ENCODE peak calls at places on chromosomes 2 and 18, in eight cellular contexts. K, H, L, I, C, S, G and X are unnamed samples.

GRCh38 chr18:3029215-3029972 is 16.4 kb upstream of the LPIN2 start:
- DNase-seq in K (peak; percentile 67), H (no peak), L (peak; percentile 24), I (no peak), C (no peak), S (no peak), G (no peak), X (no peak)

GRCh38 chr2:11680181-11680900 is 10.3 kb upstream of the NTSR2 start:
- DNase-seq in K (peak; percentile 46), H (no peak), L (no peak), I (no peak), C (no peak), S (no peak), G (no peak), X (no peak)

GRCh38 chr2:41728757-41729338 is 319.0 kb upstream of the PKDCC start:
- DNase-seq in K (no peak), H (no peak), L (no peak), I (no peak), C (no peak), S (no peak), G (peak; percentile 57), X (no peak)

GRCh38 chr2:216633616-216634316 is 546 bp downstream of the IGFBP2 start:
- DNase-seq in K (no peak), H (no peak), L (peak; percentile 36), I (peak; percentile 25), C (no peak), S (no peak), G (no peak), X (no peak)

GRCh38 chr2:234488913-234489451 is 7.9 kb downstream of the ARL4C start:
- DNase-seq in K (no peak), H (no peak), L (no peak), I (no peak), C (peak; percentile 89), S (peak; percentile 79), G (no peak), X (no peak)

GRCh38 chr2:121492409-121492808 is 38.3 kb upstream of the RNU4ATAC start:
- DNase-seq in K (no peak), H (no peak), L (no peak), I (no peak), C (no peak), S (no peak), G (peak; percentile 71), X (no peak)

GRCh38 chr2:202037086-202037485 is 3.4 kb downstream of the FZD7 start:
- DNase-seq in K (no peak), H (no peak), L (peak; percentile 61), I (no peak), C (no peak), S (no peak), G (no peak), X (no peak)

GRCh38 chr2:70981866-70982810 is 3.7 kb downstream of the ANKRD53 start:
- DNase-seq in K (no peak), H (no peak), L (no peak), I (no peak), C (no peak), S (no peak), G (no peak), X (no peak)

GRCh38 chr2:44719564-44719963 is 221.9 kb upstream of the SIX3 start:
- DNase-seq in K (no peak), H (no peak), L (no peak), I (no peak), C (no peak), S (no peak), G (no peak), X (no peak)

GRCh38 chr2:3603536-3604206 is 8.8 kb downstream of the COLEC11 start:
- DNase-seq in K (no peak), H (no peak), L (no peak), I (no peak), C (no peak), S (no peak), G (no peak), X (no peak)

GRCh38 chr2:191351921-191352320 is 106.7 kb downstream of the MYO1B start:
- DNase-seq in K (no peak), H (no peak), L (peak; percentile 71), I (no peak), C (no peak), S (no peak), G (no peak), X (no peak)

GRCh38 chr18:50051288-50051687 is 143.7 kb downstream of the MYO5B start:
- DNase-seq in K (peak; percentile 33), H (no peak), L (no peak), I (peak; percentile 6), C (no peak), S (no peak), G (peak; percentile 38), X (no peak)

GRCh38 chr2:85604568-85605339 is 2.3 kb upstream of the TMEM150A start:
- DNase-seq in K (no peak), H (no peak), L (no peak), I (no peak), C (no peak), S (no peak), G (peak; percentile 42), X (no peak)

GRCh38 chr2:220935789-220936321 is 636.2 kb downstream of the EPHA4 start:
- DNase-seq in K (no peak), H (no peak), L (peak; percentile 16), I (no peak), C (peak; percentile 18), S (no peak), G (peak; percentile 26), X (no peak)

DNA sequence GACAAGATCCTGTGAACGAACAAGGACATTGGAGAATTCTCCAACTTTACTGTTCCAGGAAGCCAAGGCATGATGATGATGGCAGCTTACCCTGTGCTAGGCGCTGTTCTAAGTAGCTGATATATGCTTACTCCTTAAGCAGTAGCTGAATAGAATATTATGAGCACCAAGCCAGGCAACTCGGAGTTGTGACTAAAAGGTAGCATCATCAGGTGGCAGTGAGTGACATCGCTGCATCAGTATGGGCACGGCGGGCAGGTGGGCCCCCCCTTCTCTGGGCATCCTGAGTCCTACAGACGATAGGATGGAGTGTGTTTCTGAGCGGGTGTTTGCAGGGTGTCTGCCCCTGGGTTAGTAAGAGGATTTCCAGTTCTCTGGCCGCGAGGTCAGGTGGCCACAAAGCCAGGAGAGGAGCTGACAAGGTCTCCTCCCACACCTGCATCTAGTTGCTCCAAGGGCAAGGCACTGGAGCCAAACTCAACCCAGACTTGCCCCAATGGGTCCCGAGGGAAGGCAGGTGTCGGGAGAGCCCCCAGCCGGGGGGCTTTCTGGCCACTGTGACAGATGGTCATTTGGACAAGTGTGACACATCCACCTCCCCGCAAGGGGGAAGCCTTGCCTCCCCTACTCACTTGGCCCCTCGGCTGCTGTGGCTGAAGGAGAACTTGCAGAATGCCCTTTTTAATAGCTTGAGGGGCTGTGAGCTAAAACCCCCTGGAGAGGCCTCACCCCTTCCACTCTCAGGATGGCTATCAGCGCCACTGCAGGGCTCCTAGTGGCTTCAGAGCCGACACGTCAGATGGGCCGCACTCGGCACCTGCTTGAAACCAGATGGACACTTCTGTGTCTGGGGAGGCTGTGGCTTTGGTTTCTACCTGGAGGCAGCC is 55.5 kb downstream of the CRACDL start:
- DNase-seq in K (no peak), H (no peak), L (no peak), I (no peak), C (no peak), S (no peak), G (no peak), X (no peak)
- TF ChIP-seq CTCF in K (no peak), H (no peak), L (no peak), I (no peak), C (no peak), S (no peak), G (no peak), X (no peak)

DNA sequence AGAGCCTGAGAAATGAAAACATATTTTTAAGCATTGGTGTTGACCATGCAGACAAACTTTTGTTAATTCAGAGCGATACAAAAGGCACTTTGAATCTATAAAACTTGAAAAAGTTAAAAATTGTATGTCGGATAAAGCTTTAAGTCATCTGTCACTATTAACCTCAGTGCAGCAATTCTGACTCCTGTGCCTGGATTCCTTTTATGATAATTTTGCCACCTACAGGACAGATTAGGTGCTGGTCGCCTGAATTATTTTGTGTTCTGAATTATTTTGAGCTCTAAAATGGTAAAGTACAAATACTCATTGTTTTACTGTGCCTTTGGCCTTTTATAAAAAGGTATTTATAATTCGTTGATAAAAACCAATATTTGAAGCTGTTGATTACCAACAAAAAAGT is 19.4 kb upstream of the RNF138 start:
- DNase-seq in K (no peak), H (no peak), L (no peak), I (peak; percentile 28), C (peak; percentile 46), S (peak; percentile 14), G (peak; percentile 28), X (no peak)
- TF ChIP-seq CTCF in K (peak; percentile 21), H (peak; percentile 12), L (peak; percentile 16), I (peak; percentile 25), C (peak; percentile 31), S (peak; percentile 47), G (peak; percentile 29), X (no peak)

GRCh38 chr2:74576830-74577229 is 22.3 kb downstream of the DOK1 start:
- DNase-seq in K (no peak), H (no peak), L (peak; percentile 90), I (no peak), C (no peak), S (no peak), G (no peak), X (no peak)
- TF ChIP-seq CTCF in K (no peak), H (no peak), L (peak; percentile 14), I (no peak), C (no peak), S (no peak), G (no peak), X (no peak)

GRCh38 chr18:48931680-48932461 is 18.9 kb downstream of the SMAD7 start:
- DNase-seq in K (no peak), H (no peak), L (no peak), I (no peak), C (peak; percentile 87), S (peak; percentile 39), G (no peak), X (no peak)

GRCh38 chr18:48930926-48931325 is 19.8 kb downstream of the SMAD7 start:
- DNase-seq in K (no peak), H (no peak), L (no peak), I (no peak), C (no peak), S (no peak), G (no peak), X (no peak)

GRCh38 chr18:48928787-48929186 is 22.0 kb downstream of the SMAD7 start:
- DNase-seq in K (peak; percentile 81), H (no peak), L (peak; percentile 64), I (no peak), C (peak; percentile 92), S (peak; percentile 95), G (peak; percentile 81), X (no peak)

GRCh38 chr18:48929212-48929612 is 21.6 kb downstream of the SMAD7 start:
- DNase-seq in K (no peak), H (no peak), L (peak; percentile 59), I (no peak), C (no peak), S (no peak), G (no peak), X (no peak)

DNA sequence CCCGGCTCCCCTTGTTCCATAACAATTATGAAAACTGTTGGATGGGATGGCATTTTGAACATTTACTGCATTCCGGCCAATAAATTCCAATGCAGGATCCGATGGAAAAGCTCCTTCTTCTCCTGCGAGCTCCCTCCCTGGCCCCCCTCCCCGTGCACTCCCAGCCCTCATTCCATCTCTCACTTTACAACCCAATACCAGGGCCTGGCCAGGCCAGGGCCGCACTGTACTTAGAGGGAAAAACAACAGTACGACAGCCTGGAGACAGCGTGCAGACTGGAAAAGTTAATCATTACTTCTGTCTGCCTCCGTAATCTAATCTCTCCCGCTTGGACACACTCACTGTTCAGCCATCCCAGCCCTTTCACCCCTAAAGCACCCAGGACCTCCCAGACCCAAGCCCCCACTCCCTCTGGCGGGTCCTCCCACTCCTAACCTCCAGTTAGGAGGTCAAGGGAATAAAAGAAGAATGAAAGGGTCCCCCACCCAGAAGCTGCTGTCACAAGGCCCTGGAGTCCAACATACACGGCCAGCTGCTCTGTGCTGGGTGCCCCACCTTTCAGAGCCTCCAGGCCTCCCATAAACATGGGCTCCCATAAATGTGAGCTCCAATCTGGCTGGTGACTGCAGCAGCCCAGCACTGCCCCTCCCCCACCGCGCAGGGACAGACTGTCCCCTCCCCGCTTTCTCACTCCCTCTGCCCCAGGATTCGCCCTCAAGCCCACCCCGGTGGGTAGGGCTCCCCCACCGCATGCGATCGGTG is 20.6 kb downstream of the SMAD7 start:
- DNase-seq in K (peak; percentile 90), H (no peak), L (peak; percentile 92), I (peak; percentile 89), C (no peak), S (no peak), G (no peak), X (no peak)
- TF ChIP-seq CTCF in K (no peak), H (no peak), L (no peak), I (no peak), C (no peak), S (no peak), G (no peak), X (no peak)